ENCODE peak calls at places on chromosomes 4 and X, in six cellular contexts. O is astrocyte of the spinal cord; G is HT1080; A is anterior cingulate cortex; I is HEK293T; B is activated T-helper 1 cell treated with anti-CD3 and anti-CD28 coated beads, Interleukin-2, amount 50 U/mL, for 16 hours. V is an unnamed sample.

GRCh38 chr4:159401791-159402380 is 299.0 kb downstream of the RAPGEF2 start:
- DNase-seq in O (peak), G (peak), A (no peak), I (no peak), B (no peak), V (no peak)

GRCh38 chr4:158667651-158668198 is 4.0 kb downstream of the C4orf46 start:
- DNase-seq in O (no peak), G (peak), A (no peak), I (peak), B (no peak), V (no peak)

GRCh38 chrX:149124526-149125108 is 380.5 kb downstream of the IDS start:
- DNase-seq in O (no peak), G (no peak), A (no peak), I (no peak), B (no peak), V (no peak)

GRCh38 chr4:90183254-90183653 is 56.1 kb downstream of the CCSER1 start:
- DNase-seq in O (no peak), G (no peak), A (no peak), I (no peak), B (no peak), V (no peak)

GRCh38 chr4:41360214-41360910 is 103.6 kb downstream of the UCHL1 start:
- DNase-seq in O (peak), G (peak), A (peak), I (peak), B (no peak), V (no peak)

GRCh38 chr4:99998062-99998880 is 48.2 kb upstream of the H2AZ1 start:
- DNase-seq in O (peak), G (peak), A (no peak), I (no peak), B (no peak), V (no peak)

GRCh38 chr4:119550857-119551532 is 77.6 kb downstream of the PDE5A start:
- DNase-seq in O (peak), G (peak), A (no peak), I (peak), B (no peak), V (no peak)

GRCh38 chr4:103721251-103721650 is 1.5 kb upstream of the TACR3 start:
- DNase-seq in O (no peak), G (no peak), A (no peak), I (no peak), B (no peak), V (no peak)

GRCh38 chr4:113378836-113379235 is 329.4 kb downstream of the ANK2 start:
- DNase-seq in O (no peak), G (no peak), A (no peak), I (no peak), B (no peak), V (no peak)

GRCh38 chr4:7328913-7329638 is 105.7 kb downstream of the PSAPL1 start:
- DNase-seq in O (peak), G (peak), A (peak), I (no peak), B (no peak), V (no peak)

GRCh38 chr4:129446074-129446473 is 350.1 kb downstream of the C4orf33 start:
- DNase-seq in O (no peak), G (peak), A (no peak), I (no peak), B (no peak), V (no peak)

GRCh38 chr4:108849611-108850406 is 87.0 kb upstream of the ETNPPL start:
- DNase-seq in O (peak), G (peak), A (no peak), I (no peak), B (no peak), V (no peak)

GRCh38 chr4:173124209-173124865 is 44.3 kb upstream of the GALNT7 start:
- DNase-seq in O (no peak), G (no peak), A (no peak), I (no peak), B (no peak), V (no peak)

GRCh38 chrX:49037883-49038475 is 5.2 kb downstream of the TFE3 start:
- DNase-seq in O (peak), G (peak), A (no peak), I (no peak), B (no peak), V (no peak)

GRCh38 chrX:30876367-30876766 is 12.7 kb downstream of the TAB3 start:
- DNase-seq in O (no peak), G (no peak), A (no peak), I (no peak), B (no peak), V (no peak)

GRCh38 chr4:81652069-81652478 is 180.4 kb upstream of the RASGEF1B start:
- DNase-seq in O (no peak), G (no peak), A (no peak), I (no peak), B (no peak), V (no peak)

GRCh38 chr4:106362426-106362825 is 6.2 kb downstream of the GIMD1 start:
- DNase-seq in O (no peak), G (no peak), A (no peak), I (no peak), B (no peak), V (no peak)

GRCh38 chr4:137956256-137956655 is 285.9 kb downstream of the SLC7A11 start:
- DNase-seq in O (no peak), G (peak), A (no peak), I (no peak), B (no peak), V (no peak)

GRCh38 chrX:47523297-47523696 is 37.7 kb upstream of the ARAF start:
- DNase-seq in O (peak), G (peak), A (peak), I (peak), B (peak), V (no peak)

GRCh38 chrX:3545901-3546300 is 167.5 kb downstream of the PRKX start:
- DNase-seq in O (no peak), G (no peak), A (no peak), I (no peak), B (no peak), V (no peak)

GRCh38 chr4:48341776-48342558 is 638 bp downstream of the SLAIN2 start:
- DNase-seq in O (peak), G (peak), A (peak), I (peak), B (no peak), V (peak)

GRCh38 chr4:13143234-13143633 is 340.9 kb downstream of the RAB28 start:
- DNase-seq in O (no peak), G (no peak), A (no peak), I (no peak), B (no peak), V (no peak)

GRCh38 chr4:94828882-94829281 is 71.1 kb downstream of the BMPR1B start:
- DNase-seq in O (no peak), G (peak), A (no peak), I (no peak), B (no peak), V (no peak)

GRCh38 chrX:129777218-129777768 is 2.5 kb upstream of the SASH3 start:
- DNase-seq in O (no peak), G (no peak), A (no peak), I (no peak), B (peak), V (no peak)

GRCh38 chr4:4377191-4377590 is 9.7 kb upstream of the NSG1 start:
- DNase-seq in O (no peak), G (no peak), A (no peak), I (no peak), B (no peak), V (no peak)

GRCh38 chrX:154059729-154060245 is 37.7 kb downstream of the MECP2 start:
- DNase-seq in O (no peak), G (no peak), A (no peak), I (no peak), B (no peak), V (no peak)